ENCODE peak calls at places on chromosomes 1 and 21, in five cellular contexts. C is IMR-90, B is trophoblast cell, D is neuronal stem cell, L is H9. J is an unnamed sample.

GRCh38 chr1:117735045-117735992 is 129.5 kb downstream of the TENT5C start:
- DNase-seq in C (peak; percentile 61), B (peak; percentile 58), D (no peak), L (no peak), J (peak; percentile 45)

GRCh38 chr1:62064831-62065230 is 129.8 kb upstream of the L1TD1 start:
- DNase-seq in C (no peak), B (peak; percentile 70), D (no peak), L (no peak), J (peak; percentile 89)

GRCh38 chr1:40140211-40140709 is 20.9 kb upstream of the RLF start:
- DNase-seq in C (peak; percentile 66), B (peak; percentile 94), D (no peak), L (no peak), J (peak; percentile 45)

GRCh38 chr1:21069549-21069948 is 107.1 kb downstream of the EIF4G3 start:
- DNase-seq in C (peak; percentile 86), B (peak; percentile 73), D (no peak), L (no peak), J (peak; percentile 53)

GRCh38 chr1:5447479-5448070 is 544.6 kb downstream of the NPHP4 start:
- DNase-seq in C (no peak), B (no peak), D (no peak), L (no peak), J (no peak)

GRCh38 chr1:33078030-33078591 is 2.8 kb upstream of the AZIN2 start:
- DNase-seq in C (no peak), B (no peak), D (no peak), L (no peak), J (no peak)

GRCh38 chr1:145707183-145707867 is at the start of gene PDZK1:
- DNase-seq in C (no peak), B (peak; percentile 35), D (no peak), L (peak; percentile 37), J (peak; percentile 28)

GRCh38 chr1:117529683-117530082 is 76.2 kb upstream of the TENT5C start:
- DNase-seq in C (no peak), B (no peak), D (no peak), L (no peak), J (no peak)

GRCh38 chr1:214604543-214604942 is 1.5 kb downstream of the CENPF start:
- DNase-seq in C (peak; percentile 33), B (no peak), D (no peak), L (no peak), J (peak; percentile 42)

GRCh38 chr1:10387611-10388386 is 11.1 kb upstream of the PGD start:
- DNase-seq in C (peak; percentile 82), B (peak; percentile 81), D (no peak), L (no peak), J (peak; percentile 55)

GRCh38 chr1:229108598-229109201 is 162.2 kb upstream of the RAB4A start:
- DNase-seq in C (no peak), B (peak; percentile 10), D (no peak), L (no peak), J (no peak)

GRCh38 chr1:39491146-39491921 is at the start of gene BMP8A:
- DNase-seq in C (no peak), B (peak; percentile 71), D (peak; percentile 51), L (peak; percentile 82), J (peak; percentile 71)

GRCh38 chr1:172125250-172125649 is 284.0 kb downstream of the DNM3 start:
- DNase-seq in C (no peak), B (no peak), D (no peak), L (no peak), J (no peak)

GRCh38 chr1:52426391-52426790 is 22.0 kb downstream of the PRPF38A start:
- DNase-seq in C (peak; percentile 86), B (peak; percentile 92), D (no peak), L (no peak), J (no peak)

GRCh38 chr1:221972262-221973235 is 230.7 kb upstream of the DUSP10 start:
- DNase-seq in C (no peak), B (no peak), D (no peak), L (peak; percentile 52), J (peak; percentile 89)

GRCh38 chr1:11501491-11501897 is 22.5 kb downstream of the DISP3 start:
- DNase-seq in C (no peak), B (no peak), D (no peak), L (peak; percentile 55), J (no peak)

GRCh38 chr1:37954316-37954971 is 7.6 kb upstream of the INPP5B start:
- DNase-seq in C (no peak), B (no peak), D (no peak), L (peak; percentile 37), J (peak; percentile 42)

GRCh38 chr21:37220433-37220980 is 46.6 kb downstream of the VPS26C start:
- DNase-seq in C (peak; percentile 50), B (no peak), D (no peak), L (no peak), J (peak; percentile 38)

GRCh38 chr1:42006836-42007235 is 88.1 kb upstream of the HIVEP3 start:
- DNase-seq in C (peak; percentile 21), B (peak; percentile 5), D (no peak), L (no peak), J (no peak)

GRCh38 chr1:100122177-100122576 is 10.6 kb downstream of the SASS6 start:
- DNase-seq in C (no peak), B (no peak), D (no peak), L (no peak), J (no peak)

GRCh38 chr1:54307305-54307704 is 98.9 kb downstream of the SSBP3 start:
- DNase-seq in C (no peak), B (no peak), D (no peak), L (no peak), J (no peak)

GRCh38 chr21:23223882-23224281 is 2225.7 kb downstream of the NCAM2 start:
- DNase-seq in C (no peak), B (no peak), D (no peak), L (no peak), J (peak; percentile 40)

GRCh38 chr1:155479205-155479604 is 83.4 kb downstream of the ASH1L start:
- DNase-seq in C (peak; percentile 72), B (peak; percentile 55), D (no peak), L (no peak), J (no peak)

GRCh38 chr21:46024983-46025860 is 43.7 kb downstream of the COL6A1 start:
- DNase-seq in C (peak; percentile 67), B (no peak), D (no peak), L (no peak), J (peak; percentile 46)

GRCh38 chr1:100455478-100456072 is 82.4 kb upstream of the GPR88 start:
- DNase-seq in C (peak; percentile 16), B (peak; percentile 50), D (no peak), L (no peak), J (no peak)

GRCh38 chr1:216626394-216627067 is 96.7 kb downstream of the ESRRG start:
- DNase-seq in C (no peak), B (peak; percentile 66), D (no peak), L (no peak), J (no peak)

GRCh38 chr1:201448981-201449380 is 20.0 kb downstream of the PHLDA3 start:
- DNase-seq in C (no peak), B (no peak), D (no peak), L (peak; percentile 35), J (peak; percentile 42)

DNA sequence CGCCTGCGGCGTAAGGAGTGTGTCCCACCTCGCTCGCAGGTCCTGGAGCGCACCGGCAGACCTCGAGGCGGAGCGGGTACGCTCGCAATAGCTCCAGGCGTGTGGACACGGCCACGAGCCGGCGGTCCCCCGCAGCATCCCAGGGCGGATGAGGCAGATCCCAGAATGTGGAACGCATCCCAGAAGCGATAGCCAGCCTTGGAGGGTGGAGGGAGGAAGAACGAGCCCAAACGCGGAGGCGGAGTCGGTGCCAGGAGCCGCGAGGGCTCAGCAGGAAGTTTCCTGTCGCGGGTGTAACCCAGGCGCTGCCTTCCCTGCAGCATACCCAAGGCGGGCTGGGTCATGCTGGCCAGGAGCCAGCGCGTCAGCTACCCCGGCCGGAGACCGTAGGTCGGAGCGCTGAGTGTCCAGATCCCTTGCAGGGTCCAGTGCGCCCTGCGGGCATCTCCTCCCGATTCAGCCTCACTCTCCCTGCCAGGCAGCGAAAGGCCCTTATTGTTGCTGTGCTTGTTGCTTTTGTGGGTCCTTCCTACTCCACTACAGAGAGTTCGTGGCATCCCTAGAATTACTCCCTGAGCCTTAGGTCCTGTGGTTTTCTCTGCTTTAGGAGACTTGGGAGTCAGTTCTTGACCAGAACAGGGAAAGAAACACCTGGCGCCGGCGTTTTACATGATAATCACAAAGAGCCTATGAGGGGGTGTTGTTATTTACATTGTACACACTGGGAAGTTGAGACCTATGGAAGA is 27.7 kb downstream of the STYXL2 start:
- DNase-seq in C (no peak), B (peak; percentile 77), D (no peak), L (peak; percentile 73), J (peak; percentile 86)
- H3K4ac ChIP-seq in C (no peak overlapping the region), B (no peak overlapping the region), D (no peak overlapping the region), L (no peak overlapping the region), J (peak overlapping the region; percentile 73)

DNA sequence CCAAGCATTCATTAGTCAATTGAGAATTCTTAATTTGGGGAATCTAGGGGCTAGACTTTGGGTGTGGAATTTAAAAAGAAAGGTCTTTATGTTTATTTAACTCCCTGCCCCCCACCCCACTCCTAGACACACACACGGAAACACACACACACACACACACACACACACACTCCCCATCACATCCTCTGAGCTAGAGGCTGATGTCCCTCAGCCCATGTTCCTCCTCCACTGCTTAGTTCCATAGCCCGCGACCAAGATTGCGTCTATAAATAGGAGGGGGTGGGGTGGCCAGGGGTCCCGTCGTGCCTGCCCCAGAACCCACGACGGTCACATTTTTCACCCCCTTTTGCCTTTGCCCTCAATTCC is 649 bp upstream of the KIRREL1 start:
- DNase-seq in C (no peak), B (no peak), D (no peak), L (no peak), J (peak; percentile 77)
- H2BK120ac ChIP-seq in C (peak overlapping the region; percentile 90), B (peak overlapping the region; percentile 9), D (no peak overlapping the region), L (no peak overlapping the region), J (no peak overlapping the region)

GRCh38 chr1:205590457-205590768 is 41.4 kb downstream of the ELK4 start:
- DNase-seq in C (no peak), B (no peak), D (no peak), L (no peak), J (no peak)

GRCh38 chr1:205593532-205593931 is 38.3 kb downstream of the ELK4 start:
- DNase-seq in C (no peak), B (no peak), D (no peak), L (no peak), J (no peak)

GRCh38 chr1:205590777-205591513 is 40.9 kb downstream of the ELK4 start:
- DNase-seq in C (no peak), B (no peak), D (no peak), L (no peak), J (no peak)

GRCh38 chr1:205592443-205593003 is 39.3 kb downstream of the ELK4 start:
- DNase-seq in C (no peak), B (no peak), D (no peak), L (no peak), J (no peak)

GRCh38 chr1:205591522-205592351 is 40.1 kb downstream of the ELK4 start:
- DNase-seq in C (peak; percentile 74), B (peak; percentile 89), D (peak; percentile 75), L (peak; percentile 92), J (peak; percentile 93)
- H3K4ac ChIP-seq in C (peak overlapping the region; percentile 94), B (no peak overlapping the region), D (no peak overlapping the region), L (no peak overlapping the region), J (no peak overlapping the region)

GRCh38 chr1:68328485-68328884 is 96.2 kb upstream of the WLS start:
- DNase-seq in C (peak; percentile 56), B (no peak), D (no peak), L (no peak), J (no peak)

GRCh38 chr1:68329096-68329835 is 96.9 kb upstream of the WLS start:
- DNase-seq in C (no peak), B (no peak), D (no peak), L (no peak), J (no peak)

GRCh38 chr1:68330391-68330790 is 98.1 kb upstream of the WLS start:
- DNase-seq in C (no peak), B (no peak), D (no peak), L (no peak), J (no peak)

GRCh38 chr1:68331117-68331865 is 99.0 kb upstream of the WLS start:
- DNase-seq in C (peak; percentile 97), B (no peak), D (no peak), L (no peak), J (no peak)

GRCh38 chr1:68332041-68332440 is 99.7 kb upstream of the WLS start:
- DNase-seq in C (peak; percentile 36), B (no peak), D (no peak), L (no peak), J (no peak)
- H2BK120ac ChIP-seq in C (peak overlapping the region; percentile 91), B (no peak overlapping the region), D (no peak overlapping the region), L (no peak overlapping the region), J (no peak overlapping the region)

J was measured in mesendoderm.